ENCODE peak calls at places on chromosome 14, in six cellular contexts. Z, W, K, D, M and I are unnamed samples. For H3K36me3, the result is how much of the 10 kb centered on the place peaks cover.

GRCh38 chr14:22485178-22485577 is 103.8 kb downstream of the DAD1 start:
- DNase-seq in M (peak), D (no peak), Z (no peak), K (no peak), W (no peak), I (no peak)

GRCh38 chr14:57461777-57462320 is 31.8 kb downstream of the CCDC198 start:
- DNase-seq in Z (no peak), W (no peak), D (no peak), M (no peak), K (no peak), I (peak)

GRCh38 chr14:64979336-64980074 is 7.2 kb upstream of the FNTB start:
- DNase-seq in M (no peak), W (no peak), Z (no peak), K (no peak), D (no peak), I (no peak)

GRCh38 chr14:94469261-94469660 is 6.7 kb downstream of the SERPINA9 start:
- DNase-seq in Z (no peak), W (no peak), D (no peak), M (no peak), K (no peak), I (no peak)

GRCh38 chr14:36663404-36664321 is 2.0 kb downstream of the PAX9 start:
- DNase-seq in M (no peak), K (no peak), D (no peak), W (peak), Z (no peak), I (no peak)

GRCh38 chr14:64645220-64645891 is 58.9 kb upstream of the PLEKHG3 start:
- DNase-seq in Z (peak), D (no peak), M (peak), W (peak), K (no peak), I (no peak)

GRCh38 chr14:104561661-104562495 is 17.7 kb upstream of the C14orf180 start:
- DNase-seq in W (no peak), M (no peak), K (no peak), D (no peak), Z (no peak), I (no peak)

GRCh38 chr14:38536376-38537038 is 280.6 kb upstream of the CLEC14A start:
- DNase-seq in Z (no peak), W (peak), D (no peak), M (no peak), K (no peak), I (no peak)

GRCh38 chr14:29242755-29243340 is 476.3 kb downstream of the FOXG1 start:
- DNase-seq in Z (no peak), D (no peak), W (peak), K (no peak), M (no peak), I (no peak)

GRCh38 chr14:23104591-23105347 is at the start of gene CIROP:
- DNase-seq in W (no peak), K (no peak), M (no peak), D (no peak), Z (no peak), I (no peak)

GRCh38 chr14:31377433-31377832 is 42.9 kb downstream of the HEATR5A start:
- DNase-seq in D (no peak), M (no peak), Z (no peak), W (no peak), K (no peak), I (no peak)

GRCh38 chr14:35201066-35201465 is 78.7 kb downstream of the PRORP start:
- DNase-seq in W (no peak), M (no peak), D (no peak), Z (no peak), K (no peak), I (peak)

GRCh38 chr14:61671086-61671485 is 24.2 kb upstream of the HIF1A start:
- DNase-seq in Z (no peak), M (no peak), D (no peak), W (no peak), K (no peak), I (peak)

GRCh38 chr14:61841145-61841544 is 78.9 kb downstream of the SNAPC1 start:
- DNase-seq in D (no peak), K (no peak), W (peak), Z (no peak), M (peak), I (no peak)

GRCh38 chr14:30375280-30375892 is 183.6 kb upstream of the G2E3 start:
- DNase-seq in M (peak), W (peak), Z (peak), K (peak), D (peak), I (peak)

GRCh38 chr14:57189070-57189469 is 79.6 kb downstream of the EXOC5 start:
- DNase-seq in Z (no peak), K (no peak), M (no peak), D (no peak), W (peak), I (no peak)

GRCh38 chr14:36068777-36069534 is 107.6 kb downstream of the PTCSC3 start:
- DNase-seq in W (peak), K (no peak), D (no peak), Z (no peak), M (peak), I (peak)

GRCh38 chr14:50830044-50830931 is 674 bp downstream of the NIN start:
- DNase-seq in Z (peak), D (peak), K (peak), M (peak), W (peak), I (peak)

DNA sequence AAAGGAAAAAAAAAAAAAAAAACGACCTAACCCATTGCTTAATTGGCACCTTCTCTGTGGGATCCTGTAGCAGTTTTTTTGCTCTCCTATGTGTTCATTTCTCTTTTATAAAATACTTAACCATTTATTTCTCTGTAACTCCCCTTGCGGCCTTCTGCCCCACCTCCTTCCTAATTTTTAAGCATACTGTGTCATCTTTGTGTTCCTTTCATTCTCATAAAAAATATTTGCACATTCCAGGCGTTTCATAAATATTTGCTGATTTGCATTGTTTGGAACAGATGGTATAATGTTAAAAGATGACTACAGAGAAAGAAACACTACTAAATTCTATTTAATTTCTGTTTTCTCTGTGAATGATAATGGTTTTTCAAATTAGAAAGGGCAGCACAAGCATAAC is 77.9 kb downstream of the NPAS3 start:
- DNase-seq in W (no peak), D (no peak), M (no peak), Z (no peak), K (no peak), I (no peak)
- H3K27ac ChIP-seq in W (no peak), D (no peak), M (no peak), Z (no peak), K (no peak), I (no peak)

DNA sequence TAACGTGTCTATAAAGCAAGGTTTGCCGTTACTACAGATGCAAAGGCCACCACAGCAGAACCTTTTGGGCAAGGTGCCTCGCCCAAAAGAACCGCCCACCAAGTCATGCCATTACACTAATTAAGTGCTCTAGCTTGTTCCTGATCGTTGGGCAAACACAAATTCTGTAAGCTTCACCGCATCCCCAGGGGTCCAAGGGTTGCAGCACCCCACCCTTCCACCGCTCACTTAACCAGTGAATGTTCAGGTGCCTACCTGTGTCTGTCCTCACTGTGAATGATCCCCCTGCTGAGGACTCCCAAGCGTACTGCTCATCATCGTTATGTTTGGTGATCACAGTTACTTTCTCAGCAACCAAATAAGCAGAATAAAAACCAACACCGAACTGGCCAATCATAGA is 1.3 kb downstream of the HSP90AA1 start:
- DNase-seq in K (no peak), Z (no peak), D (no peak), W (no peak), M (no peak), I (peak)
- H3K36me3 ChIP-seq in K (half or more), Z (half or more), D (under half), W (half or more), M (under half), I (under half)

GRCh38 chr14:69682607-69683263 is 71.3 kb downstream of the SUSD6 start:
- DNase-seq in W (no peak), M (no peak), Z (no peak), K (no peak), D (no peak), I (peak)

GRCh38 chr14:69683971-69684370 is 72.6 kb downstream of the SUSD6 start:
- DNase-seq in D (no peak), Z (no peak), M (no peak), K (no peak), W (no peak), I (no peak)

GRCh38 chr14:69685217-69685616 is 73.8 kb downstream of the SUSD6 start:
- DNase-seq in M (no peak), W (no peak), D (no peak), Z (no peak), K (no peak), I (no peak)

GRCh38 chr14:69685716-69686115 is 74.3 kb downstream of the SUSD6 start:
- DNase-seq in D (peak), Z (peak), K (peak), M (no peak), W (no peak), I (peak)

DNA sequence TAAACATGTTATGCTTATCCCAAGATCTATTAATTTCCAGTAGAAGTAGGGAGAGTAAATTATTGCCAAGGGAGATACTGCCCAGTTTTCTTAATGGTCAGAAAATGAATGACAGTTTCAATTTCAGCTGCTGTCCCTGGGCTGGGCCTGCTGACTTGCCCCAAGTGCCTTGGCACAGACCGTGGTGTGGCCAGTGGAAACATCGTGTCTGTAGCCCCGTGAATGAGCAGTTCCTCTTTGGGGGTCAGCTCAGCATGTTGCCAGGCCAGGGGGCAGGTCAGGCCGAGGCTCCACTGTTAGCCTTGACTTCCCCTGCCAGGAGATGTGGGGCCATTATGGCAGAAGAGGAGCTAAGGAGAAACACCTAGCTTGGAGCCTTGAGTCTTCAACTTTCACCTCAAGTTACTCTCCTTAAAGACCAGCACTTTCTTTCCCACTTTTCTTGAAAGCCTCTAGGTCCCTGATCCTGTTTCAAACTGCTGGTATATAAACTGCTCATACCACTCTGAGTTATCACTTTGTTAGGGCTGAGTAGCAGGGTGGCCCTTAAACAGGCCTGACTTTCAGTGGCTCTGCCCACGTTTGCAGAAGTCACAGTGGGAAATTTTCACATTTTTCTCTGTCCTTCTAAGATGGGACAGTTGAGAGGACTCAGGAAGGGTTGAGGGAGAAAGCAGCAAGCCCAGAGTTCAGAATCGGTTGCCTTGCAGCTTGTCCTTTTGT is 73.2 kb downstream of the SUSD6 start:
- DNase-seq in M (no peak), D (no peak), Z (no peak), K (no peak), W (no peak), I (no peak)
- H3K27ac ChIP-seq in M (no peak), D (no peak), Z (no peak), K (peak), W (no peak), I (peak)

GRCh38 chr14:67332468-67332867 is 27.1 kb downstream of the ATP6V1D start:
- DNase-seq in M (peak), K (no peak), D (no peak), W (no peak), Z (no peak), I (no peak)

GRCh38 chr14:67335781-67336180 is 23.8 kb downstream of the ATP6V1D start:
- DNase-seq in M (no peak), W (peak), Z (no peak), D (no peak), K (no peak), I (no peak)

DNA sequence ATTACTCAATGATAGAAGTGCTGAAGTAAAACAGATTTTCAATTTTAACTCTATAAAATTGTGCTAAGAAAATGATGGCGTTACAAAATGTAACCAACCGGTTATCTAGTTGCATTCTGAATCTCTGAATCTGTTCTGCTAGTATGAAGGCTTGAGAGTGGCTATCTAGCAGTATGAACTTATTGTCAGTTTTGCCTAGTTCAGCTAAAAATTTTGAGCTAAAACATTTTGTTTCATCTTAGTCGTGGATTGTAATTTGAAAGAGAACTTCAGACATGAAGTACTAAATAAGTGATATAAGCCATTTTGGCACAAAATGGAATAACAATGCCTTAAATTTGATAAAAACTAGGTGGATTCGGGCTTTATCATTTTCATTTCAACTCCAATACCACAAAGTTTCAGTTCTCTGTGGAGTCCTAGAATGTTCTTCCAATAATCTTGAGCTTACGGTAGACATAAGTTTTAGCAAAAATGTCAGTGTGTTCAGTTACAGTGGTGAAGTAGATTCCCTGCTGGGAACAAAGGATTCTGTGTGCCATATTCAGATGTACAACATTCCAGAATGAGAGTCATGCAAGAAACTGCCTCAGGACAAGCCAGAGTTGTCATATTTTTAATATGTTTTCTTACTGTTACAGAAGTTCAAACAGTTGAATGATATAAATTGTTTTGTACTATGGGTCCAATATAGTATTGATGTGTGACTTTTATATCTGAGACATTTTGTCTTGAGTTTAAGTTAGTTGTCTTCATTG is 28.1 kb downstream of the ATP6V1D start:
- DNase-seq in W (no peak), D (no peak), M (peak), K (no peak), Z (no peak), I (no peak)
- H3K36me3 ChIP-seq in W (half or more), D (under half), M (under half), K (half or more), Z (half or more), I (under half)

DNA sequence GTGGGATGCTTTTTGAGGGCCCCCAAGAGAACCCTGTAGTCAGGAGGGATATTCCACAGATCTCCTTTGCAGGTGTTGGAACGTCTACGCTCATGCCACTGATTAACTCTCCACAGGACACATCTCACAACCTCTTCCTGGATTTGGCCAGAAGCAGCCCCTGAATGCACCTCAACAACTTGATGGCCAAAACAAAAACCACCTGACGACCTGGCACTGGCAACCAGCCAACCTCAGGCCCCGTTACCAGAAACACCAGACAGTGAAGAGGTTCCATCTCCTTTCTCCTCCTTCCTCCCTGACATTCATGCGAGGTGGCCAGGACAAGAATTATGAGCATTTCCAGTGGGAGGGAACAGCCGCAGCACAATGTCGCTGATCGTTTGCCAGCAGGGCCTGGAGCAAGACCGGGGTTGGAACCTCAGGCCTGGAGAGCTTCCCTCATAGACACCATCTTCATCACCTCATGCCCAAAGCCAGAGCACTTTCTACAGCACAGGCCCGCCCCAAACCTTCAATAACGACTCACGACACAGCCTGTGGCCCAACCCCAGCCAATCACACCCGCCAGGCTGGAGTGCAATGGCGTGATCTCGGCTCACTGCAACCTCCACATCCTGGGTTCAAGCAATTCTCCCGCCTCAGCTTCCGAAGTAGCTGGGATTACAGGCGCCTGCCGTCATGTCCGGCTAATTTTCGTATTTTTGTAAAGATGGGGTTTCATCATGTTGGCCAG is 48.8 kb downstream of the CCDC88C start:
- DNase-seq in W (no peak), K (no peak), M (no peak), Z (no peak), D (no peak), I (no peak)
- H3K27ac ChIP-seq in W (no peak), K (no peak), M (no peak), Z (no peak), D (no peak), I (no peak)

GRCh38 chr14:59346796-59347510 is 118.2 kb downstream of the GPR135 start:
- DNase-seq in M (no peak), K (no peak), W (no peak), Z (no peak), D (no peak), I (no peak)

GRCh38 chr14:59344711-59345455 is 120.3 kb downstream of the GPR135 start:
- DNase-seq in Z (no peak), D (no peak), M (no peak), W (peak), K (no peak), I (no peak)

GRCh38 chr14:59347915-59348314 is 117.3 kb downstream of the GPR135 start:
- DNase-seq in D (no peak), M (no peak), W (no peak), K (no peak), Z (no peak), I (peak)

GRCh38 chr14:59347511-59347900 is 117.7 kb downstream of the GPR135 start:
- DNase-seq in Z (no peak), W (no peak), K (no peak), D (no peak), M (no peak), I (no peak)

GRCh38 chr14:59346329-59346728 is 118.9 kb downstream of the GPR135 start:
- DNase-seq in K (no peak), M (no peak), W (no peak), D (no peak), Z (no peak), I (no peak)
- H3K36me3 ChIP-seq in K (under half), M (under half), W (under half), D (under half), Z (under half), I (under half)

DNA sequence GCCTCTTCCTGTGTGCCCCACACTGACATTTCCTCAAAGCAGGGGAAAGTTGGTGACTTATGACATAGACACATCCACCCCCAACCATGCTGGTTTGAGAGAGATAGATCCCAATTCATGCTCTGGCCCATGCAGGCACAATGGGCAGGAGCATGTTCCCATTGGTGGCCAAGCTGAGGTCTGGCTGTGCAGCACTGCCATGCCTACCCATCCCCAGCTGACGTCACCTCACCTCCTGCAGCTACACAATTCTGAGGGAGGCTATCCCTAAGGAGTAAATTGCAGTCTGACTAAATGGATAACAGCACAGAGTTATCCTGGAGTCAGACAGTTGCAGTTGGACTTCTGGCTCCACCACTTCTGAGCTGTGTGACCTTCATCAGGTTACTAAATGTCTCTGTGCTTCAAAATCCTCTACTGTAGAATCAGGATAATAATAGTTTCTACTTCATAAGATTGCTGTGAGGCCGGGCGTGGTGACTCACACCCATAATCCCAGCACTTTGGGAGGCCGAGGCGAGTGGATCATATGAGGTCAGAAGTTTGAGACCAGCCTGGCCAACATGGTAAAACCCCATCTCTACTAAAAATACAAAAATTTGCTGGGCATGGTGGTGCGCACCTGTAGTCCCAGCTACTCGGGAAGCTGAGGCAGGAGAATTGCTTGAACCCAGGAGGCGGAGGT is 323.9 kb downstream of the BCL11B start:
- DNase-seq in M (no peak), K (no peak), Z (no peak), W (no peak), D (no peak), I (no peak)
- H3K27ac ChIP-seq in M (no peak), K (no peak), Z (no peak), W (no peak), D (no peak), I (no peak)

DNA sequence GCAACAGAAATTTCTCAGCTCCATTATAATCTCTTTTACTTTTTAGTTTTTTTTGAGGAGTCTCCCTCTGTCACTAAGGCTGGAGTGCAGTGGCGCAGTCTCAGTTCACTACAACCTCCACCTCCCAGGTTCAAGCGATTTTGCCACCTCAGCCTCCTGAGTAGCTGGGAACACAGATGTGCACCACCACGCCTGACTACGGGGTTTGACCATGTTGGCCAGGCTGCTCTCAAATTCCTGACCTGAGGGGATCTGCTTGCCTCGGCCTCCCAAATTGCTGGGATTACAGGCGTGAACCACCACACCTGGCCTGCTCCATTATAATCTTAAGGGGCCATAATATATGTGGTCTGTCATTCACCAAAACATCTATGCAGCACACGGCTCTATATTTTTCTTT is 23.4 kb downstream of the HNRNPC start:
- DNase-seq in D (no peak), W (no peak), K (no peak), M (no peak), Z (no peak), I (no peak)
- H3K36me3 ChIP-seq in D (under half), W (half or more), K (under half), M (half or more), Z (half or more), I (under half)